ENCODE peak calls at places on chromosomes 2 and 18, in nine cellular contexts. D is activated CD8-positive, alpha-beta memory T cell treated with anti-CD3 and anti-CD28 coated beads for 4 hours; H is stimulated activated naive B cell treated with anti-CD40 and anti-IgM and Interleukin-4, amounts not matched to agents 10 μg/mL and 1 μg/mL and 100 μg/mL, for 72 hours; K is midbrain; A is germinal center; E is NCI-H1436; T is hippocampal formation; N is substantia nigra; Z is astrocyte of the cerebellum. C is an unnamed sample.

GRCh38 chr2:172249336-172249735 is 146.6 kb upstream of the DLX2 start:
- DNase-seq in D (no peak), H (no peak), K (no peak), A (no peak), E (no peak), T (no peak), N (no peak), Z (no peak), C (no peak)

GRCh38 chr18:68648191-68648590 is 66.7 kb downstream of the TMX3 start:
- DNase-seq in D (no peak), H (no peak), K (no peak), A (no peak), E (no peak), T (no peak), N (no peak), Z (no peak), C (no peak)

GRCh38 chr2:224309216-224309615 is 92.7 kb downstream of the FAM124B start:
- DNase-seq in D (no peak), H (no peak), K (no peak), A (no peak), E (no peak), T (no peak), N (no peak), Z (peak), C (no peak)

GRCh38 chr2:208025814-208026184 is 472 bp upstream of the PLEKHM3 start:
- DNase-seq in D (no peak), H (no peak), K (no peak), A (peak), E (peak), T (no peak), N (no peak), Z (no peak), C (peak)

GRCh38 chr2:98730851-98731708 is at the start of gene MGAT4A:
- DNase-seq in D (peak), H (peak), K (peak), A (peak), E (peak), T (peak), N (peak), Z (no peak), C (peak)

GRCh38 chr2:239271471-239272255 is 129.2 kb downstream of the HDAC4 start:
- DNase-seq in D (no peak), H (no peak), K (peak), A (no peak), E (no peak), T (no peak), N (no peak), Z (no peak), C (no peak)

GRCh38 chr2:12451726-12452125 is 265.0 kb upstream of the TRIB2 start:
- DNase-seq in D (no peak), H (no peak), K (no peak), A (no peak), E (no peak), T (no peak), N (no peak), Z (no peak), C (no peak)

GRCh38 chr18:55830490-55830889 is 242.5 kb upstream of the TCF4 start:
- DNase-seq in D (no peak), H (no peak), K (no peak), A (no peak), E (no peak), T (no peak), N (no peak), Z (no peak), C (no peak)

GRCh38 chr2:190180313-190181065 is 118.0 kb upstream of the MSTN start:
- DNase-seq in D (no peak), H (peak), K (peak), A (peak), E (peak), T (peak), N (peak), Z (no peak), C (peak)

C was measured in NCI-H2081.